ENCODE peak calls at places on chromosomes 1 and 21, in nine cellular contexts. A is testis, I is cardiac muscle cell, T is brain microvascular endothelial cell, Y is IMR-90, D is hepatocyte, G is prostate gland, N is BE2C, H is adrenal gland. B is an unnamed sample.

GRCh38 chr1:211217392-211217791 is 41.8 kb upstream of the RCOR3 start:
- DNase-seq in G (no peak), N (no peak), Y (no peak), A (no peak), D (no peak), T (no peak), H (no peak), I (no peak), B (no peak)

GRCh38 chr1:53110370-53111072 is 31.9 kb downstream of the SLC1A7 start:
- DNase-seq in H (no peak), D (peak), I (peak), N (no peak), G (no peak), T (no peak), A (peak), Y (peak), B (no peak)

GRCh38 chr1:222054416-222054815 is 312.5 kb upstream of the DUSP10 start:
- DNase-seq in T (no peak), N (no peak), H (no peak), G (no peak), I (no peak), Y (no peak), D (no peak), A (no peak), B (no peak)

GRCh38 chr1:98693385-98693784 is 31.9 kb downstream of the SNX7 start:
- DNase-seq in Y (no peak), N (no peak), H (no peak), I (no peak), D (no peak), G (no peak), A (no peak), T (no peak), B (no peak)

GRCh38 chr1:115837386-115837761 is 3.6 kb downstream of the NHLH2 start:
- DNase-seq in T (no peak), I (no peak), A (no peak), H (no peak), Y (no peak), D (no peak), N (no peak), G (no peak), B (no peak)

GRCh38 chr1:169729991-169730390 is 3.9 kb downstream of the SELE start:
- DNase-seq in T (no peak), H (no peak), N (no peak), D (no peak), A (no peak), Y (no peak), G (no peak), I (no peak), B (no peak)

GRCh38 chr1:94772230-94772641 is 47.9 kb upstream of the SLC44A3 start:
- DNase-seq in A (no peak), D (peak), T (no peak), Y (peak), H (no peak), I (peak), N (no peak), G (no peak), B (no peak)

GRCh38 chr21:15001773-15002647 is 62.8 kb downstream of the NRIP1 start:
- DNase-seq in A (no peak), N (no peak), H (no peak), G (no peak), I (no peak), D (no peak), T (no peak), Y (no peak), B (no peak)

GRCh38 chr1:23772049-23772853 is 6.0 kb upstream of the PITHD1 start:
- DNase-seq in I (peak), N (peak), Y (peak), T (peak), D (peak), A (peak), H (peak), G (peak), B (peak)

GRCh38 chr1:209715314-209715713 is 10.7 kb downstream of the HSD11B1 start:
- DNase-seq in Y (no peak), A (no peak), D (no peak), N (no peak), H (no peak), T (no peak), G (no peak), I (no peak), B (no peak)

GRCh38 chr1:148373236-148373935 is 109.7 kb downstream of the PPIAL4G start:
- DNase-seq in A (no peak), I (no peak), H (no peak), D (no peak), T (no peak), N (no peak), G (no peak), Y (no peak), B (no peak)

GRCh38 chr1:148374101-148374500 is 109.0 kb downstream of the PPIAL4G start:
- DNase-seq in A (no peak), G (no peak), Y (no peak), H (no peak), T (no peak), I (no peak), D (no peak), N (no peak), B (no peak)

GRCh38 chr1:148367596-148367995 is 115.5 kb downstream of the PPIAL4G start:
- DNase-seq in I (no peak), G (no peak), T (no peak), H (no peak), A (no peak), D (no peak), N (no peak), Y (no peak), B (no peak)

DNA sequence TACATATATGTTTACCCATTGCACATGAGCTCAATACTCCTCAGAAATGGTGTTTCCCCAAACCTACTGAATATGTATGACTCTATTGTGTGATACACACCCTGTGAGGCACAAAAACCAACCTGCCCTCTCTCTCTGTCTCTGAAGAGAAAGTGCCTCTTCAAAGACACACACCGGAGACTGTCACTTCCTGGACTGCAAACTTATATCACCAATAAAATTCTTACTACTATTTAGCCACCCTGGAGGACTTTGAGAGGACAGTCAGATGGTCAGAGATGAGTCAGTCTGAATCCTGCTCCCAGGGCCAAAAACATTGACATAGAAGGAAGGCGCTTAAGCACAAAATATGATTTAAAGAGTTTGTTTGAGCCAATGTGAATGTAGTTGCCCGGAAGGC is 110.4 kb downstream of the PPIAL4G start:
- DNase-seq in T (peak), I (no peak), A (no peak), D (no peak), G (peak), Y (peak), H (no peak), N (no peak), B (peak)
- H3K4me3 ChIP-seq in T (no peak), I (no peak), A (no peak), D (no peak), G (no peak), Y (no peak), H (no peak), N (no peak), B (no peak)

DNA sequence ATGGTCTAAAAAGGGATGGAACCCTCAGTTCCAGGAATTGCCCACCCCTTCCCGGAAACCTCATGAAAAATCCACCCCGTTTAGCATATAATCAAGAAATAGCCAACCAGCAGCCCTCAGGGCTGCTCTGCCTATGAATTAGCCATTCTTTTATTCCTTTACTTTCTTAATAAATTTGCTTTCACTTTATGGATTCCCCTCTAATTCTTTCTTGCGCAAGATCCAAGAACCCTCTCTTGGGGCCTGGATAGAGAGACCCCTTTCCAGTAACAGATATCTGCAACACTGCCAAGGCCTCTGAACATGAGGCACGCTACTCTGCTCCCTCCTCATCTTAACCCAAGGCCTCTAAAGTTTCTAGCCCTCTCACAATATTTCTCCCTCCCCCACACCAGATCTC is 58.9 kb upstream of the POU2F1 start:
- DNase-seq in D (no peak), N (no peak), Y (no peak), A (no peak), I (no peak), T (no peak), H (no peak), G (no peak), B (no peak)
- H3K4me3 ChIP-seq in D (no peak), N (no peak), Y (no peak), A (no peak), I (no peak), T (no peak), H (no peak), G (no peak), B (no peak)

DNA sequence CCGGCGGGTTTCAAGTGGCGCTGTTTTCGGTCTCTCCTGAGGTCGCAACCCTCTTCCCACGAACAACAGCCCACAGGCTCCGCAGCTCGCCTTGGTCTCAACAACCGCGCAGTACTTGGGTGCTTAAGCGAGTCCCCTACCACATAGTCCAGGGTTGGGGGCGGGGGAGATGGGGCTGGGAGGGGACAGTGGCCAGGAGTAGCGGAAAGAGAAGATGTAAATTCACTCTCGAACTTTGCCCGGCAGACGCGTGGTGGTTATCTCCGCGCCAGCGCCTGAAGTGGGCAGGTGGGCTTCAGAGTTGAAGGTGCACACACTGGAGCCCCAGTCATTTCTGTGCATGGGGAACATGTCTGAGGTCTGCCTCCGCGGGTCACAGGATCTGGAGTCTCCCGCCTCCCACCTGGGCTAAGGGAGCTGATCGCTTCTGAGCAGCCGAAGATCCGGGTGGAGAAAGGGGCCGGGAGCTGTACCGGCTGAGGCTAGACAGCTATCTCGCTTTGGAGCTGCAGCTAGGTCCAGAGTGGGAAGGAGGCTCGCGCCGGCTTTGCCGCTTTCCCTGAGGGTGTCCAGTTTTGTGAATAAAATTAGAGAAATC is 4.3 kb upstream of the FOXD2 start:
- DNase-seq in G (no peak), I (no peak), N (no peak), A (no peak), Y (no peak), D (no peak), T (no peak), H (no peak), B (peak)
- H3K4me3 ChIP-seq in G (no peak), I (no peak), N (no peak), A (no peak), Y (no peak), D (no peak), T (no peak), H (peak), B (peak)

GRCh38 chr1:20141001-20141400 is 1.9 kb downstream of the PLA2G2F start:
- DNase-seq in A (no peak), T (no peak), H (no peak), Y (no peak), I (no peak), N (no peak), D (no peak), G (no peak), B (no peak)

GRCh38 chr1:20138346-20138745 is 777 bp upstream of the PLA2G2F start:
- DNase-seq in A (no peak), D (no peak), I (no peak), Y (no peak), N (no peak), G (no peak), T (no peak), H (no peak), B (no peak)

GRCh38 chr1:20141466-20141865 is 2.3 kb downstream of the PLA2G2F start:
- DNase-seq in G (no peak), D (no peak), H (no peak), I (no peak), Y (no peak), T (no peak), N (no peak), A (no peak), B (no peak)

GRCh38 chr1:20138961-20139550 is at the start of gene PLA2G2F:
- DNase-seq in H (no peak), Y (no peak), N (no peak), D (no peak), T (no peak), A (no peak), I (no peak), G (no peak), B (no peak)

GRCh38 chr1:20139776-20140612 is 871 bp downstream of the PLA2G2F start:
- DNase-seq in A (no peak), D (no peak), I (no peak), H (no peak), N (no peak), T (no peak), G (peak), Y (no peak), B (no peak)
- H3K4me3 ChIP-seq in A (no peak), D (no peak), I (no peak), H (no peak), N (no peak), T (no peak), G (no peak), Y (no peak), B (no peak)

GRCh38 chr1:229159668-229160544 is 111.0 kb upstream of the RAB4A start:
- DNase-seq in D (no peak), A (no peak), G (no peak), N (no peak), T (no peak), Y (no peak), I (peak), H (no peak), B (no peak)

GRCh38 chr1:229155472-229155871 is 115.4 kb upstream of the RAB4A start:
- DNase-seq in H (no peak), T (no peak), I (no peak), G (no peak), Y (no peak), N (no peak), A (no peak), D (no peak), B (no peak)

GRCh38 chr1:229161740-229162139 is 109.2 kb upstream of the RAB4A start:
- DNase-seq in A (no peak), G (no peak), H (no peak), I (no peak), T (no peak), N (no peak), D (no peak), Y (no peak), B (no peak)

GRCh38 chr1:229156819-229157218 is 114.1 kb upstream of the RAB4A start:
- DNase-seq in I (peak), G (peak), N (peak), T (no peak), Y (no peak), A (peak), D (peak), H (peak), B (no peak)

DNA sequence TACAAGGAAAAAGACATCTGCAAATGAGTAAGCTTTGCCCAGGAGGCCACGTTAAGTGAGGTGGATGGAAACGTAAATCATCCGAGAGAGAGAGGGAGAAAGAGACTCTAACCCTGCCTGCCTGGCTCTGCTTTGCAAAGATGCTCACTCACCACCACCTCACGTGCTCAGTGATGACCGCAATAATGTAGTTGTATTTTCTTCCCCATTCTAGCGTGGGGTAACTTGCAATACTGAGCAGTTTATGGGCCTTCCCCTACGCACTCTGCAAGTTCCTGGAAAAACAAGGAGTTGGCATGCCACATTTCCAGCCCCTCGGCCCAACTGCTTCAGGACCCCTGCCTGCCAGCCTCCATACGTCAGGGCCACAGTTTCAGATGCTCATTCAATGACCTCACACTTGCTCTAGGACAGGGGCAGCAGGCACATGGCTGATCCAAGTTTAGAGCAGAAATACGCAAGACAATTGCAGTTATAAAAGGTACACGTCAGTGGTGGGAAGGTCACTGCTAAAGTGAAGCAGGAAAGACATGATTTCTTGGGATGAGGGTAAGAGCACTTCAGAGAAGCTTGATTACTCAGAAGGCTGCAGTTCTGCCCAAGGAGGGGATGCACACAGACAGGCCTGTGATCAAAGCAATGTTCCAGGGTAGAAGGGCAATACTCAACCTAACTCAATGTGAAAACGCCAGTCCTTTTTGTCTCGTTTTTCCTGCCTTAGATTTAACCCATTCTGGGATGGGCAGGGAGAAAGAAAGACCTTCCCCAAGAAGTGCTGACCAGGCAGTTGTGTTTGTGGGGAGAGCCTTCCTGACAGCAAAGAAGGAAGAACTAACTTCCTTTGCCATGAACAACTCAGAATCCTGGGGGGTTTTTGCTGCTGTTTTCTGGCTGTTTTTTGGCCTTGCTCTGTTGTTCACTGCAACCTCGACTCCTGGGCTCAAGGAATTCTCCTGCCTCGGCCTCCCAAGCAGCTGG is 112.3 kb upstream of the RAB4A start:
- DNase-seq in T (no peak), D (no peak), G (no peak), A (peak), Y (no peak), H (peak), N (no peak), I (no peak), B (peak)
- H3K4me3 ChIP-seq in T (no peak), D (no peak), G (no peak), A (no peak), Y (no peak), H (no peak), N (no peak), I (no peak), B (no peak)

GRCh38 chr1:228165372-228166169 is at the start of gene IBA57:
- DNase-seq in N (peak), A (peak), T (peak), D (peak), I (peak), G (peak), Y (peak), H (peak), B (peak)

GRCh38 chr1:228163776-228164534 is 1.6 kb upstream of the IBA57 start:
- DNase-seq in T (no peak), H (no peak), D (no peak), I (no peak), N (no peak), A (no peak), Y (no peak), G (no peak), B (no peak)

GRCh38 chr1:228166170-228166936 is 749 bp downstream of the IBA57 start:
- DNase-seq in D (peak), I (peak), N (peak), G (peak), T (peak), A (peak), Y (peak), H (peak), B (peak)

GRCh38 chr1:228163004-228163753 is 2.4 kb upstream of the IBA57 start:
- DNase-seq in T (peak), G (no peak), D (peak), Y (no peak), A (no peak), H (peak), N (no peak), I (peak), B (no peak)

GRCh38 chr1:228164561-228165371 is 838 bp upstream of the IBA57 start:
- DNase-seq in I (no peak), H (no peak), T (no peak), Y (no peak), D (no peak), A (no peak), G (no peak), N (no peak), B (no peak)
- H3K4me3 ChIP-seq in I (peak), H (peak), T (peak), Y (peak), D (peak), A (peak), G (peak), N (peak), B (peak)

DNA sequence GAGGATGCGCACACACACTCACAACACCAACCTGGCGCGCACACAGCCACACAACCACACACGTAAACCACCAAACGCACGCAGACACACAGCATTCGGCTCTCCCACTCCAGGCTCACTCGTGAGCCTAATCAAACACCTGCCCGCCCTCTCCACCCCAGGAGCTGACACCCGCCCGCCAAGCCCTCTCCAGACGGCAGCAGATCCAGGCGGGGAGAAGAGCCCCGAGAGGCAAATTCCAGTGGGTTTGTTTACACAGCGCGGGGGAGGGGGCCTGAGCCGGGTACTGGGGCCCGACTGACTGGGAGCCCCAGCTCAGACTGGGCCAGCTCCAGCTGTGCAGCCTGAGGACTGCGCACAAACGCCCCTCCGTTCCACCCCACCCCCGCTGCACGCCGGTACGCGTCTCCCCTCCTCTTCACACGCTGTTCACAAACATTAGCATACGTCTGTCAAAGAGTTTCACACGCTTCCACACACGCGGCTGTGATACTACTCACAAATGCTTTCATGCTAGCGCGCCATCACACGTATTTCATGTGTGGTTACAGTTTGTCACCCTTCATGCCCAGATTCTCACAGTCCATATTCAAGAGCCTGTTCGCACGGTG is 1.1 kb upstream of the EFNA1 start:
- DNase-seq in I (peak), A (peak), G (peak), T (peak), Y (peak), D (peak), N (no peak), H (no peak), B (peak)
- H3K4me3 ChIP-seq in I (peak), A (no peak), G (peak), T (peak), Y (peak), D (peak), N (peak), H (peak), B (peak)

GRCh38 chr1:84603941-84604830 is 29.9 kb upstream of the CTBS start:
- DNase-seq in A (no peak), N (peak), G (peak), I (peak), T (peak), D (peak), H (peak), Y (peak), B (no peak)

GRCh38 chr1:84603223-84603622 is 29.0 kb upstream of the CTBS start:
- DNase-seq in A (no peak), I (peak), D (no peak), H (no peak), Y (peak), N (no peak), G (no peak), T (peak), B (no peak)

GRCh38 chr1:84600796-84601195 is 26.6 kb upstream of the CTBS start:
- DNase-seq in G (no peak), H (no peak), A (no peak), N (no peak), Y (no peak), T (no peak), D (no peak), I (no peak), B (no peak)

GRCh38 chr1:84598418-84598817 is 24.2 kb upstream of the CTBS start:
- DNase-seq in Y (peak), T (no peak), I (peak), G (no peak), D (no peak), A (no peak), H (no peak), N (no peak), B (no peak)

GRCh38 chr1:84598846-84599741 is 24.9 kb upstream of the CTBS start:
- DNase-seq in N (no peak), G (no peak), Y (peak), D (no peak), H (no peak), T (peak), A (no peak), I (peak), B (no peak)
- H3K4me3 ChIP-seq in N (no peak), G (no peak), Y (peak), D (no peak), H (no peak), T (no peak), A (no peak), I (no peak), B (no peak)

B was measured in colonic mucosa.